ENCODE peak calls at places on chromosomes 3 and 15, in eight cellular contexts. U is naive thymus-derived CD4-positive, alpha-beta T cell; L is Ammon's horn; I is OCI-LY7; A is anterior cingulate cortex; R is cardiac muscle cell; C is astrocyte of the cerebellum; G is NCI-H345. J is an unnamed sample.

GRCh38 chr3:108073712-108074431 is 17.0 kb downstream of the CD47 start:
- DNase-seq in U (no peak), L (no peak), I (no peak), A (no peak), R (no peak), C (no peak), G (no peak), J (no peak)

GRCh38 chr3:14791343-14791945 is 27.3 kb upstream of the FGD5 start:
- DNase-seq in U (peak; percentile 26), L (no peak), I (peak; percentile 60), A (no peak), R (peak; percentile 80), C (no peak), G (peak; percentile 20), J (peak; percentile 35)

GRCh38 chr3:118244761-118245160 is 789.9 kb downstream of the IGSF11 start:
- DNase-seq in U (no peak), L (no peak), I (no peak), A (no peak), R (no peak), C (no peak), G (no peak), J (no peak)

GRCh38 chr15:25532269-25532668 is 93.4 kb upstream of the UBE3A start:
- DNase-seq in U (no peak), L (no peak), I (no peak), A (no peak), R (peak; percentile 30), C (no peak), G (no peak), J (no peak)

GRCh38 chr15:77497108-77497737 is 76.5 kb downstream of the HMG20A start:
- DNase-seq in U (no peak), L (peak; percentile 97), I (no peak), A (peak; percentile 51), R (peak; percentile 35), C (no peak), G (peak; percentile 55), J (no peak)

GRCh38 chr3:54235998-54236397 is 113.6 kb downstream of the CACNA2D3 start:
- DNase-seq in U (no peak), L (no peak), I (no peak), A (no peak), R (no peak), C (no peak), G (no peak), J (no peak)

GRCh38 chr15:76200083-76200465 is 111.2 kb downstream of the ETFA start:
- DNase-seq in U (no peak), L (no peak), I (no peak), A (no peak), R (no peak), C (no peak), G (no peak), J (no peak)

GRCh38 chr3:181278468-181279238 is 289.1 kb upstream of the DNAJC19 start:
- DNase-seq in U (no peak), L (peak; percentile 23), I (peak; percentile 25), A (no peak), R (peak; percentile 46), C (no peak), G (peak; percentile 29), J (no peak)

GRCh38 chr15:48631191-48631770 is 14.2 kb downstream of the FBN1 start:
- DNase-seq in U (no peak), L (no peak), I (no peak), A (no peak), R (peak; percentile 15), C (no peak), G (no peak), J (no peak)

GRCh38 chr3:190892328-190893011 is 30.0 kb upstream of the GMNC start:
- DNase-seq in U (no peak), L (no peak), I (no peak), A (no peak), R (no peak), C (peak; percentile 92), G (no peak), J (no peak)

GRCh38 chr3:143970773-143971366 is 753 bp upstream of the DIPK2A start:
- DNase-seq in U (peak; percentile 0), L (peak; percentile 63), I (peak; percentile 71), A (peak; percentile 25), R (peak; percentile 78), C (no peak), G (peak; percentile 51), J (peak; percentile 36)

GRCh38 chr3:514206-514605 is 317.6 kb downstream of the CHL1 start:
- DNase-seq in U (no peak), L (no peak), I (no peak), A (no peak), R (no peak), C (no peak), G (no peak), J (no peak)

GRCh38 chr15:49328941-49329340 is 94.1 kb upstream of the FGF7 start:
- DNase-seq in U (no peak), L (no peak), I (no peak), A (no peak), R (no peak), C (no peak), G (no peak), J (no peak)

GRCh38 chr3:66602691-66603090 is 101.9 kb upstream of the LRIG1 start:
- DNase-seq in U (no peak), L (no peak), I (no peak), A (no peak), R (no peak), C (no peak), G (no peak), J (no peak)

GRCh38 chr3:39541917-39542329 is 74.4 kb downstream of the MOBP start:
- DNase-seq in U (no peak), L (peak; percentile 35), I (peak; percentile 6), A (no peak), R (peak; percentile 26), C (no peak), G (peak; percentile 20), J (no peak)

GRCh38 chr3:188179006-188179966 is 25.3 kb downstream of the LPP start:
- DNase-seq in U (no peak), L (no peak), I (peak; percentile 66), A (no peak), R (peak; percentile 64), C (peak; percentile 35), G (peak; percentile 41), J (no peak)

GRCh38 chr15:87623832-87624231 is 632.7 kb downstream of the NTRK3 start:
- DNase-seq in U (no peak), L (no peak), I (peak; percentile 10), A (no peak), R (peak; percentile 18), C (no peak), G (no peak), J (no peak)

GRCh38 chr3:44883999-44884431 is 9.6 kb downstream of the TGM4 start:
- DNase-seq in U (no peak), L (peak; percentile 50), I (no peak), A (no peak), R (no peak), C (peak; percentile 99), G (peak; percentile 66), J (no peak)

GRCh38 chr15:74901612-74902063 is 5.0 kb downstream of the FAM219B start:
- DNase-seq in U (peak; percentile 51), L (peak; percentile 38), I (peak; percentile 72), A (no peak), R (peak; percentile 62), C (no peak), G (peak; percentile 44), J (peak; percentile 61)

GRCh38 chr3:30616347-30617027 is 10.1 kb downstream of the TGFBR2 start:
- DNase-seq in U (no peak), L (no peak), I (no peak), A (no peak), R (no peak), C (no peak), G (no peak), J (no peak)

GRCh38 chr3:83971693-83972092 is 987.1 kb upstream of the CADM2 start:
- DNase-seq in U (no peak), L (no peak), I (no peak), A (no peak), R (no peak), C (no peak), G (no peak), J (no peak)

GRCh38 chr15:95590533-95591044 is 739.9 kb upstream of the NR2F2 start:
- DNase-seq in U (no peak), L (no peak), I (no peak), A (no peak), R (no peak), C (no peak), G (peak; percentile 10), J (no peak)

GRCh38 chr3:114829786-114830185 is 317.3 kb downstream of the ZBTB20 start:
- DNase-seq in U (no peak), L (no peak), I (no peak), A (no peak), R (no peak), C (no peak), G (no peak), J (no peak)

GRCh38 chr15:73575636-73576247 is 57.4 kb downstream of the NPTN start:
- DNase-seq in U (no peak), L (no peak), I (no peak), A (no peak), R (no peak), C (peak; percentile 86), G (no peak), J (no peak)

GRCh38 chr3:128385080-128385832 is 81.4 kb downstream of the DNAJB8 start:
- DNase-seq in U (no peak), L (no peak), I (no peak), A (no peak), R (no peak), C (peak; percentile 11), G (no peak), J (no peak)

GRCh38 chr3:131749826-131750225 is 247.1 kb upstream of the MRPL3 start:
- DNase-seq in U (no peak), L (no peak), I (no peak), A (no peak), R (no peak), C (no peak), G (no peak), J (no peak)

GRCh38 chr3:45972534-45973402 is 22.9 kb downstream of the FYCO1 start:
- DNase-seq in U (no peak), L (peak; percentile 47), I (peak; percentile 43), A (no peak), R (no peak), C (peak; percentile 78), G (no peak), J (no peak)

GRCh38 chr15:35491999-35492398 is 54.0 kb downstream of the DPH6 start:
- DNase-seq in U (no peak), L (no peak), I (no peak), A (no peak), R (no peak), C (no peak), G (no peak), J (no peak)

GRCh38 chr3:99477650-99478049 is 160.7 kb upstream of the COL8A1 start:
- DNase-seq in U (no peak), L (no peak), I (no peak), A (no peak), R (no peak), C (no peak), G (no peak), J (no peak)

GRCh38 chr3:10344147-10344943 is 23.4 kb upstream of the SEC13 start:
- DNase-seq in U (peak; percentile 26), L (peak; percentile 68), I (peak; percentile 78), A (no peak), R (peak; percentile 68), C (no peak), G (peak; percentile 29), J (peak; percentile 38)

GRCh38 chr15:72958634-72959033 is 93.6 kb upstream of the NEO1 start:
- DNase-seq in U (no peak), L (no peak), I (no peak), A (no peak), R (no peak), C (no peak), G (no peak), J (no peak)

GRCh38 chr3:146468234-146468931 is 978 bp downstream of the PLSCR2 start:
- DNase-seq in U (no peak), L (no peak), I (no peak), A (no peak), R (no peak), C (no peak), G (no peak), J (no peak)

GRCh38 chr3:174541708-174542107 is 317.4 kb upstream of the NAALADL2 start:
- DNase-seq in U (no peak), L (no peak), I (no peak), A (no peak), R (no peak), C (no peak), G (no peak), J (no peak)

GRCh38 chr3:186317478-186317877 is 44.6 kb downstream of the DGKG start:
- DNase-seq in U (no peak), L (no peak), I (no peak), A (no peak), R (no peak), C (no peak), G (no peak), J (no peak)

J was measured in central memory CD4-positive, alpha-beta T cell.